ENCODE peak calls at places on chromosomes 12 and 14, in eight cellular contexts. One of them, this sample, is unnamed.

GRCh38 chr14:61514006-61514830 is 181.1 kb upstream of the HIF1A start:
- DNase-seq in astrocyte: peak; percentile 80
- DNase-seq in keratinocyte: no peak
- DNase-seq in DND-41: no peak
- DNase-seq in PC-3: peak; percentile 78
- DNase-seq in mammary epithelial cell: peak; percentile 55
- DNase-seq in K562: no peak
- DNase-seq in OCI-LY7: no peak
- DNase-seq in this sample: peak; percentile 29

GRCh38 chr12:110536834-110537604 is 34.9 kb downstream of the RAD9B start:
- DNase-seq in PC-3: no peak
- DNase-seq in astrocyte: no peak
- DNase-seq in OCI-LY7: no peak
- DNase-seq in mammary epithelial cell: peak; percentile 79
- DNase-seq in DND-41: no peak
- DNase-seq in keratinocyte: no peak
- DNase-seq in K562: no peak
- DNase-seq in this sample: no peak

GRCh38 chr12:68478516-68479260 is 132.0 kb upstream of the RAP1B start:
- DNase-seq in astrocyte: peak; percentile 52
- DNase-seq in keratinocyte: no peak
- DNase-seq in PC-3: no peak
- DNase-seq in mammary epithelial cell: no peak
- DNase-seq in OCI-LY7: no peak
- DNase-seq in DND-41: no peak
- DNase-seq in K562: no peak
- DNase-seq in this sample: no peak

GRCh38 chr14:103847954-103848719 is 762 bp upstream of the PPP1R13B start:
- DNase-seq in mammary epithelial cell: no peak
- DNase-seq in OCI-LY7: no peak
- DNase-seq in astrocyte: no peak
- DNase-seq in DND-41: no peak
- DNase-seq in PC-3: no peak
- DNase-seq in K562: peak; percentile 15
- DNase-seq in keratinocyte: no peak
- DNase-seq in this sample: peak; percentile 83

GRCh38 chr12:12704593-12705230 is 8.7 kb upstream of the GPR19 start:
- DNase-seq in mammary epithelial cell: peak; percentile 84
- DNase-seq in astrocyte: peak; percentile 88
- DNase-seq in keratinocyte: peak; percentile 69
- DNase-seq in PC-3: peak; percentile 89
- DNase-seq in K562: peak; percentile 84
- DNase-seq in DND-41: no peak
- DNase-seq in OCI-LY7: peak; percentile 83
- DNase-seq in this sample: peak; percentile 49

GRCh38 chr12:100927825-100928224 is 133.2 kb downstream of the ANO4 start:
- DNase-seq in K562: no peak
- DNase-seq in mammary epithelial cell: peak; percentile 85
- DNase-seq in astrocyte: peak; percentile 74
- DNase-seq in OCI-LY7: no peak
- DNase-seq in DND-41: no peak
- DNase-seq in keratinocyte: peak; percentile 40
- DNase-seq in PC-3: peak; percentile 75
- DNase-seq in this sample: peak; percentile 59

GRCh38 chr12:88509851-88510250 is 70.4 kb downstream of the KITLG start:
- DNase-seq in OCI-LY7: no peak
- DNase-seq in DND-41: no peak
- DNase-seq in mammary epithelial cell: no peak
- DNase-seq in PC-3: no peak
- DNase-seq in K562: no peak
- DNase-seq in keratinocyte: no peak
- DNase-seq in astrocyte: no peak
- DNase-seq in this sample: no peak

GRCh38 chr14:80213602-80214001 is 2.3 kb upstream of the DIO2 start:
- DNase-seq in keratinocyte: no peak
- DNase-seq in K562: peak; percentile 2
- DNase-seq in PC-3: peak; percentile 81
- DNase-seq in OCI-LY7: peak; percentile 49
- DNase-seq in astrocyte: peak; percentile 41
- DNase-seq in mammary epithelial cell: peak; percentile 50
- DNase-seq in DND-41: peak; percentile 46
- DNase-seq in this sample: peak; percentile 44

GRCh38 chr12:953776-954175 is 4.3 kb upstream of the RAD52 start:
- DNase-seq in OCI-LY7: no peak
- DNase-seq in keratinocyte: peak; percentile 26
- DNase-seq in astrocyte: peak; percentile 71
- DNase-seq in K562: peak; percentile 18
- DNase-seq in PC-3: peak; percentile 68
- DNase-seq in mammary epithelial cell: peak; percentile 54
- DNase-seq in DND-41: no peak
- DNase-seq in this sample: peak; percentile 86

GRCh38 chr12:954736-955135 is 5.2 kb upstream of the RAD52 start:
- DNase-seq in astrocyte: peak; percentile 25
- DNase-seq in keratinocyte: no peak
- DNase-seq in K562: no peak
- DNase-seq in PC-3: no peak
- DNase-seq in mammary epithelial cell: no peak
- DNase-seq in OCI-LY7: no peak
- DNase-seq in DND-41: no peak
- DNase-seq in this sample: no peak

GRCh38 chr12:955923-956322 is 6.4 kb upstream of the RAD52 start:
- DNase-seq in K562: no peak
- DNase-seq in PC-3: no peak
- DNase-seq in astrocyte: no peak
- DNase-seq in OCI-LY7: no peak
- DNase-seq in DND-41: no peak
- DNase-seq in keratinocyte: no peak
- DNase-seq in mammary epithelial cell: no peak
- DNase-seq in this sample: no peak

DNA sequence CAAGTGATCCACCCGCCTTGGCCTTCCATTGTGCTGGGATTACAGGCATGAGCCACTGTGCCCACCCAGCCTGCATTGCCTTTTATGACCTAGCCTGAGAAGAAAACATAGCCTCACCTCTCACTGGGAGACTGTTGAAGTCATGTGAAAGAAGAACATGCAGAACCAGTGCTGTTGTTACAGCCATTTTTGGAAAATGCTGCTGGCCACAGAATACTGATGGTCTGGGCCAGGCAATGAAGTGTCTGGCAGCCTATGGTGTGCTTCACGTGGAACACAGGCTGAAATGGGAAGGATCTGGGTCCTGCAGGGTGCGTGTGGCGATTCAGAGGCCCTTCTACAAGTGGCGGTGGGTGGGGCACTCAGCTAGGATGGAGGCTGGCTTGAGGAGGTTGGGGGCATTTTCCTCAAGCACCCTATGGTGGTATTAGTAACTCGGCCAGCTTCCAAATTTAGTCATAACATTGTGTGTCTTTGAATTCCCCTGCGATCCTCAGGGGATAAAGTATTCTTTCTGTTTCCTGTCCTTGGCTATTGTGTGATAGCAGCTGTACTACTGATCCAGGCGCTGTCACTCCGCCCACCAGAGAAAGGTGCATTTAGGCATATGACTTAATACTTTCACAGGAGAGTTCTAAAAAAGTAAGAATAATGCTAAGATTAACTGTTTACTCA is 9.1 kb upstream of the RAD52 start:
- DNase-seq in astrocyte: peak; percentile 17
- DNase-seq in K562: no peak
- DNase-seq in DND-41: no peak
- DNase-seq in mammary epithelial cell: no peak
- DNase-seq in OCI-LY7: peak; percentile 49
- DNase-seq in PC-3: peak; percentile 4
- DNase-seq in keratinocyte: no peak
- DNase-seq in this sample: no peak
- H3K4me2 ChIP-seq in astrocyte: peak overlapping the region; percentile 8
- H3K4me2 ChIP-seq in K562: no peak overlapping the region
- H3K4me2 ChIP-seq in DND-41: no peak overlapping the region
- H3K4me2 ChIP-seq in mammary epithelial cell: no peak overlapping the region
- H3K4me2 ChIP-seq in OCI-LY7: peak overlapping the region; percentile 51
- H3K4me2 ChIP-seq in PC-3: no peak overlapping the region
- H3K4me2 ChIP-seq in keratinocyte: no peak overlapping the region
- H3K4me2 ChIP-seq in this sample: no peak overlapping the region

GRCh38 chr12:119673634-119674033 is 5.7 kb downstream of the PRKAB1 start:
- DNase-seq in K562: no peak
- DNase-seq in PC-3: peak; percentile 64
- DNase-seq in mammary epithelial cell: no peak
- DNase-seq in keratinocyte: no peak
- DNase-seq in astrocyte: no peak
- DNase-seq in DND-41: no peak
- DNase-seq in OCI-LY7: no peak
- DNase-seq in this sample: no peak

GRCh38 chr12:119676573-119676972 is 8.6 kb downstream of the PRKAB1 start:
- DNase-seq in OCI-LY7: no peak
- DNase-seq in astrocyte: no peak
- DNase-seq in DND-41: no peak
- DNase-seq in keratinocyte: no peak
- DNase-seq in mammary epithelial cell: no peak
- DNase-seq in K562: peak; percentile 40
- DNase-seq in PC-3: no peak
- DNase-seq in this sample: no peak

GRCh38 chr12:119672194-119672593 is 4.3 kb downstream of the PRKAB1 start:
- DNase-seq in mammary epithelial cell: no peak
- DNase-seq in astrocyte: no peak
- DNase-seq in OCI-LY7: no peak
- DNase-seq in PC-3: no peak
- DNase-seq in DND-41: no peak
- DNase-seq in K562: peak; percentile 84
- DNase-seq in keratinocyte: no peak
- DNase-seq in this sample: no peak

GRCh38 chr12:119676022-119676421 is 8.1 kb downstream of the PRKAB1 start:
- DNase-seq in PC-3: no peak
- DNase-seq in keratinocyte: no peak
- DNase-seq in astrocyte: no peak
- DNase-seq in K562: no peak
- DNase-seq in OCI-LY7: no peak
- DNase-seq in mammary epithelial cell: no peak
- DNase-seq in DND-41: no peak
- DNase-seq in this sample: no peak

DNA sequence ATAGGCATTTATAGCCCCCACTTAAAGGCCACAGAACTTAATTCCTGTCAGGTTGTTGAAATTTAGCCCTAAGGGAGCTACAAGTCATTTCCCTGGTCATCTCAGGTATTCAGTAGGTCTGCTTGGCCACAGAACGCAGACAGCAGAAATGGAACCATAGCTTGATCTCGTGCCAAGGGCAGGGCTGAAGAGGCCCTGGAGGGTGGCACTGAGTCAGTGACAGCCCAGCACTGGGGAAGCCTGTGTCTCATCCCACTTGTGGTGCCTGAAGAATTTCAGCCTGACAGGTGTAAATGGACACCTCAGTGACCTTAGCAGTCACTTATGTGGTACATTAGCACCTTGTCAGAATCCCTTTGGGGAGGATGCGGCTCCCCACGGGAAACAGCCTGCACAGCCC is 6.6 kb downstream of the PRKAB1 start:
- DNase-seq in astrocyte: no peak
- DNase-seq in DND-41: no peak
- DNase-seq in K562: no peak
- DNase-seq in mammary epithelial cell: no peak
- DNase-seq in keratinocyte: no peak
- DNase-seq in OCI-LY7: no peak
- DNase-seq in PC-3: peak; percentile 66
- DNase-seq in this sample: no peak
- H4K20me1 ChIP-seq in astrocyte: peaks cover 21% of the 10 kb centered on the region
- H4K20me1 ChIP-seq in DND-41: peaks cover 22% of the 10 kb centered on the region
- H4K20me1 ChIP-seq in K562: no peaks in the 10 kb centered on the region
- H4K20me1 ChIP-seq in mammary epithelial cell: no peaks in the 10 kb centered on the region
- H4K20me1 ChIP-seq in keratinocyte: no peaks in the 10 kb centered on the region
- H4K20me1 ChIP-seq in OCI-LY7: no peaks in the 10 kb centered on the region
- H4K20me1 ChIP-seq in PC-3: no peaks in the 10 kb centered on the region
- H4K20me1 ChIP-seq in this sample: no peaks in the 10 kb centered on the region

GRCh38 chr14:73612339-73613045 is at the start of gene ACOT6:
- DNase-seq in astrocyte: peak; percentile 69
- DNase-seq in K562: peak; percentile 64
- DNase-seq in mammary epithelial cell: peak; percentile 67
- DNase-seq in PC-3: peak; percentile 77
- DNase-seq in OCI-LY7: no peak
- DNase-seq in DND-41: peak; percentile 67
- DNase-seq in keratinocyte: no peak
- DNase-seq in this sample: peak; percentile 96

GRCh38 chr14:73613046-73613383 is 698 bp downstream of the ACOT6 start:
- DNase-seq in PC-3: no peak
- DNase-seq in mammary epithelial cell: no peak
- DNase-seq in keratinocyte: no peak
- DNase-seq in astrocyte: no peak
- DNase-seq in DND-41: no peak
- DNase-seq in K562: no peak
- DNase-seq in OCI-LY7: no peak
- DNase-seq in this sample: peak; percentile 51

GRCh38 chr14:73610692-73611091 is 1.6 kb upstream of the ACOT6 start:
- DNase-seq in PC-3: peak; percentile 29
- DNase-seq in K562: no peak
- DNase-seq in mammary epithelial cell: no peak
- DNase-seq in OCI-LY7: no peak
- DNase-seq in astrocyte: no peak
- DNase-seq in keratinocyte: no peak
- DNase-seq in DND-41: no peak
- DNase-seq in this sample: no peak

GRCh38 chr14:73616831-73617230 is 4.5 kb downstream of the ACOT6 start:
- DNase-seq in PC-3: no peak
- DNase-seq in K562: no peak
- DNase-seq in DND-41: no peak
- DNase-seq in OCI-LY7: no peak
- DNase-seq in astrocyte: no peak
- DNase-seq in mammary epithelial cell: no peak
- DNase-seq in keratinocyte: no peak
- DNase-seq in this sample: no peak

DNA sequence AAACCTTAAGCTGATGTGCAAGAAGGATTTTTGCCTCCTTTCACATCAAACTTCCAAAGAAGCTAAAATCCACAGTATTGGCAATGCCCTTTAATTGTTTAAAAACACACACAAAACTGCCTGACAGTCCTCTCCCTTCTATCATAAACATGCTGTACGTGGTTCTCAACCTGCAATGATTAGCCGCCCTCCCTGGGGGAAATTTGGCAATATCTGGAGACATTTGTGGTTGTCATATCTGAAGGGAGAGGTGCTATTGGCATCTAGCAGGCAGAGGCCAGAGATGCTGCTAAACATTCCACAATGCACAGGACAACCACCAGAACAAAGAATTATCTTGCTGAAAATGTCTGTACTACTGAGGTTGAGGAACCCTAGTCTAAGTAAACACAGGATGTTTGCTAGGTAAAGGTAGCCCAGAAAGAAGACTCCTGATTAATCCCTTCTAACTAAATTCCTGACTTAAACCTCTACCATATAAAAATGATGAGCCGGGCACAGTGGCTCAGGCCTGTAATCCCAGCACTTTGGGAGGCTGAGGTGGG is 1.2 kb downstream of the ACOT6 start:
- DNase-seq in K562: no peak
- DNase-seq in keratinocyte: no peak
- DNase-seq in astrocyte: no peak
- DNase-seq in mammary epithelial cell: no peak
- DNase-seq in PC-3: peak; percentile 67
- DNase-seq in DND-41: no peak
- DNase-seq in OCI-LY7: no peak
- DNase-seq in this sample: peak; percentile 52
- H3K4me3 ChIP-seq in K562: no peak overlapping the region
- H3K4me3 ChIP-seq in keratinocyte: no peak overlapping the region
- H3K4me3 ChIP-seq in astrocyte: peak overlapping the region; percentile 66
- H3K4me3 ChIP-seq in mammary epithelial cell: peak overlapping the region; percentile 58
- H3K4me3 ChIP-seq in PC-3: peak overlapping the region; percentile 83
- H3K4me3 ChIP-seq in DND-41: no peak overlapping the region
- H3K4me3 ChIP-seq in OCI-LY7: no peak overlapping the region
- H3K4me3 ChIP-seq in this sample: no peak overlapping the region

GRCh38 chr12:31928246-31929139 is 30.7 kb upstream of the RESF1 start:
- DNase-seq in astrocyte: no peak
- DNase-seq in PC-3: no peak
- DNase-seq in keratinocyte: no peak
- DNase-seq in K562: no peak
- DNase-seq in DND-41: no peak
- DNase-seq in OCI-LY7: peak; percentile 18
- DNase-seq in mammary epithelial cell: no peak
- DNase-seq in this sample: no peak
- H3K4me2 ChIP-seq in astrocyte: no peak overlapping the region
- H3K4me2 ChIP-seq in PC-3: no peak overlapping the region
- H3K4me2 ChIP-seq in keratinocyte: no peak overlapping the region
- H3K4me2 ChIP-seq in K562: no peak overlapping the region
- H3K4me2 ChIP-seq in DND-41: no peak overlapping the region
- H3K4me2 ChIP-seq in OCI-LY7: peak overlapping the region; percentile 67
- H3K4me2 ChIP-seq in mammary epithelial cell: peak overlapping the region; percentile 3
- H3K4me2 ChIP-seq in this sample: no peak overlapping the region

This sample was measured in osteoblast.